ENCODE peak calls at places on chromosomes 2 and 18, in six cellular contexts. G, H, D, X, Y and F are unnamed samples.

GRCh38 chr18:48798334-48799197 is 152.2 kb downstream of the SMAD7 start:
- DNase-seq in G (no peak), H (no peak), D (no peak), X (no peak), Y (no peak), F (no peak)

GRCh38 chr2:14524803-14525080 is 107.8 kb upstream of the LRATD1 start:
- DNase-seq in G (no peak), H (no peak), D (no peak), X (peak), Y (peak), F (no peak)

GRCh38 chr18:75204262-75204977 is 4.5 kb downstream of the PTGR3 start:
- DNase-seq in G (no peak), H (no peak), D (no peak), X (no peak), Y (no peak), F (peak)

GRCh38 chr18:24630346-24630880 is 170.0 kb downstream of the HRH4 start:
- DNase-seq in G (no peak), H (no peak), D (no peak), X (no peak), Y (no peak), F (no peak)

GRCh38 chr2:144830543-144830942 is 310.6 kb upstream of the ZEB2 start:
- DNase-seq in G (no peak), H (no peak), D (no peak), X (peak), Y (peak), F (no peak)

GRCh38 chr2:215751200-215751910 is 262.0 kb downstream of the MREG start:
- DNase-seq in G (peak), H (no peak), D (no peak), X (peak), Y (peak), F (no peak)

GRCh38 chr2:152437276-152437879 is 102.4 kb downstream of the FMNL2 start:
- DNase-seq in G (no peak), H (no peak), D (no peak), X (no peak), Y (no peak), F (no peak)

GRCh38 chr2:55175254-55176093 is 56.6 kb downstream of the CLHC1 start:
- DNase-seq in G (no peak), H (no peak), D (peak), X (peak), Y (peak), F (peak)

GRCh38 chr2:33437297-33437696 is 39.2 kb upstream of the RASGRP3 start:
- DNase-seq in G (peak), H (no peak), D (no peak), X (peak), Y (peak), F (no peak)

GRCh38 chr18:59140287-59140885 is 702 bp downstream of the SEC11C start:
- DNase-seq in G (peak), H (no peak), D (no peak), X (peak), Y (peak), F (peak)

GRCh38 chr2:155035246-155035645 is 336.8 kb downstream of the KCNJ3 start:
- DNase-seq in G (no peak), H (no peak), D (no peak), X (no peak), Y (no peak), F (no peak)

GRCh38 chr2:65514555-65515195 is 82.3 kb upstream of the SPRED2 start:
- DNase-seq in G (no peak), H (no peak), D (no peak), X (peak), Y (peak), F (no peak)

GRCh38 chr2:118348380-118349024 is 260.2 kb downstream of the INSIG2 start:
- DNase-seq in G (no peak), H (no peak), D (no peak), X (no peak), Y (no peak), F (no peak)

GRCh38 chr2:46177461-46178089 is 119.6 kb upstream of the EPAS1 start:
- DNase-seq in G (no peak), H (no peak), D (no peak), X (peak), Y (no peak), F (no peak)

GRCh38 chr2:239321596-239322413 is 79.0 kb downstream of the HDAC4 start:
- DNase-seq in G (no peak), H (no peak), D (peak), X (no peak), Y (no peak), F (no peak)

GRCh38 chr18:58497845-58498244 is 131.0 kb downstream of the ALPK2 start:
- DNase-seq in G (no peak), H (no peak), D (no peak), X (no peak), Y (peak), F (no peak)

GRCh38 chr18:57744211-57744694 is 58.9 kb downstream of the ATP8B1 start:
- DNase-seq in G (no peak), H (no peak), D (no peak), X (peak), Y (no peak), F (no peak)

GRCh38 chr2:150335596-150335995 is 151.9 kb downstream of the RND3 start:
- DNase-seq in G (no peak), H (no peak), D (no peak), X (no peak), Y (no peak), F (no peak)

GRCh38 chr2:170660406-170660805 is 54.7 kb upstream of the SP5 start:
- DNase-seq in G (peak), H (no peak), D (no peak), X (peak), Y (no peak), F (no peak)

GRCh38 chr2:128808462-128809255 is 490.0 kb upstream of the HS6ST1 start:
- DNase-seq in G (no peak), H (no peak), D (no peak), X (peak), Y (no peak), F (no peak)

GRCh38 chr2:529425-529824 is 147.8 kb downstream of the TMEM18 start:
- DNase-seq in G (peak), H (no peak), D (peak), X (no peak), Y (peak), F (peak)

GRCh38 chr2:8490166-8490565 is 191.7 kb upstream of the ID2 start:
- DNase-seq in G (no peak), H (no peak), D (no peak), X (no peak), Y (no peak), F (no peak)

GRCh38 chr2:45843136-45843535 is 191.7 kb downstream of the PRKCE start:
- DNase-seq in G (no peak), H (no peak), D (peak), X (no peak), Y (no peak), F (no peak)

GRCh38 chr2:62787381-62787780 is 81.9 kb downstream of the EHBP1 start:
- DNase-seq in G (no peak), H (no peak), D (peak), X (peak), Y (peak), F (peak)